ENCODE peak calls at places on chromosomes 4 and X, in four cellular contexts. One of them, this sample, is unnamed.

GRCh38 chr4:88792821-88793220 is 95.2 kb upstream of the NAP1L5 start:
- DNase-seq in WTC11: no peak
- DNase-seq in K562: no peak
- DNase-seq in GM12878: no peak
- DNase-seq in this sample: no peak

GRCh38 chr4:133136833-133137232 is 12.3 kb upstream of the PCDH10 start:
- DNase-seq in WTC11: no peak
- DNase-seq in K562: no peak
- DNase-seq in GM12878: no peak
- DNase-seq in this sample: no peak

GRCh38 chr4:10094841-10095240 is 21.8 kb downstream of the WDR1 start:
- DNase-seq in WTC11: no peak
- DNase-seq in K562: no peak
- DNase-seq in GM12878: no peak
- DNase-seq in this sample: no peak

GRCh38 chr4:174189392-174190029 is 94.0 kb downstream of the FBXO8 start:
- DNase-seq in WTC11: no peak
- DNase-seq in K562: no peak
- DNase-seq in GM12878: no peak
- DNase-seq in this sample: no peak

GRCh38 chr4:189143255-189143654 is 797.4 kb upstream of the FRG1 start:
- DNase-seq in WTC11: no peak
- DNase-seq in K562: no peak
- DNase-seq in GM12878: no peak
- DNase-seq in this sample: no peak

GRCh38 chr4:24394041-24394440 is 190.3 kb downstream of the DHX15 start:
- DNase-seq in WTC11: no peak
- DNase-seq in K562: no peak
- DNase-seq in GM12878: no peak
- DNase-seq in this sample: no peak

GRCh38 chr4:5638316-5638715 is 70.0 kb downstream of the EVC2 start:
- DNase-seq in WTC11: no peak
- DNase-seq in K562: no peak
- DNase-seq in GM12878: no peak
- DNase-seq in this sample: no peak

GRCh38 chrX:107672955-107673378 is 44.7 kb downstream of the PRPS1 start:
- DNase-seq in WTC11: peak
- DNase-seq in K562: peak
- DNase-seq in GM12878: no peak
- DNase-seq in this sample: peak

GRCh38 chr4:81622028-81622427 is 150.3 kb upstream of the RASGEF1B start:
- DNase-seq in WTC11: no peak
- DNase-seq in K562: no peak
- DNase-seq in GM12878: no peak
- DNase-seq in this sample: no peak

GRCh38 chr4:76607266-76607799 is 172.3 kb downstream of the SHROOM3 start:
- DNase-seq in WTC11: no peak
- DNase-seq in K562: no peak
- DNase-seq in GM12878: peak
- DNase-seq in this sample: no peak

GRCh38 chrX:13607356-13607995 is 38.1 kb downstream of the EGFL6 start:
- DNase-seq in WTC11: no peak
- DNase-seq in K562: no peak
- DNase-seq in GM12878: no peak
- DNase-seq in this sample: no peak

GRCh38 chrX:111376897-111377601 is 34.9 kb downstream of the DCX start:
- DNase-seq in WTC11: peak
- DNase-seq in K562: no peak
- DNase-seq in GM12878: no peak
- DNase-seq in this sample: no peak

GRCh38 chrX:24858004-24858746 is 157.6 kb downstream of the ARX start:
- DNase-seq in WTC11: no peak
- DNase-seq in K562: no peak
- DNase-seq in GM12878: no peak
- DNase-seq in this sample: no peak

GRCh38 chr4:114028071-114028470 is 48.6 kb upstream of the ARSJ start:
- DNase-seq in WTC11: no peak
- DNase-seq in K562: no peak
- DNase-seq in GM12878: no peak
- DNase-seq in this sample: no peak
- TF ChIP-seq USF1 in WTC11: no peak
- TF ChIP-seq USF1 in K562: no peak
- TF ChIP-seq USF1 in GM12878: no peak
- TF ChIP-seq USF1 in this sample: no peak

GRCh38 chr4:44368413-44369167 is 80.0 kb downstream of the KCTD8 start:
- DNase-seq in WTC11: no peak
- DNase-seq in K562: no peak
- DNase-seq in GM12878: no peak
- DNase-seq in this sample: no peak
- TF ChIP-seq USF1 in WTC11: no peak
- TF ChIP-seq USF1 in K562: no peak
- TF ChIP-seq USF1 in GM12878: no peak
- TF ChIP-seq USF1 in this sample: no peak

DNA sequence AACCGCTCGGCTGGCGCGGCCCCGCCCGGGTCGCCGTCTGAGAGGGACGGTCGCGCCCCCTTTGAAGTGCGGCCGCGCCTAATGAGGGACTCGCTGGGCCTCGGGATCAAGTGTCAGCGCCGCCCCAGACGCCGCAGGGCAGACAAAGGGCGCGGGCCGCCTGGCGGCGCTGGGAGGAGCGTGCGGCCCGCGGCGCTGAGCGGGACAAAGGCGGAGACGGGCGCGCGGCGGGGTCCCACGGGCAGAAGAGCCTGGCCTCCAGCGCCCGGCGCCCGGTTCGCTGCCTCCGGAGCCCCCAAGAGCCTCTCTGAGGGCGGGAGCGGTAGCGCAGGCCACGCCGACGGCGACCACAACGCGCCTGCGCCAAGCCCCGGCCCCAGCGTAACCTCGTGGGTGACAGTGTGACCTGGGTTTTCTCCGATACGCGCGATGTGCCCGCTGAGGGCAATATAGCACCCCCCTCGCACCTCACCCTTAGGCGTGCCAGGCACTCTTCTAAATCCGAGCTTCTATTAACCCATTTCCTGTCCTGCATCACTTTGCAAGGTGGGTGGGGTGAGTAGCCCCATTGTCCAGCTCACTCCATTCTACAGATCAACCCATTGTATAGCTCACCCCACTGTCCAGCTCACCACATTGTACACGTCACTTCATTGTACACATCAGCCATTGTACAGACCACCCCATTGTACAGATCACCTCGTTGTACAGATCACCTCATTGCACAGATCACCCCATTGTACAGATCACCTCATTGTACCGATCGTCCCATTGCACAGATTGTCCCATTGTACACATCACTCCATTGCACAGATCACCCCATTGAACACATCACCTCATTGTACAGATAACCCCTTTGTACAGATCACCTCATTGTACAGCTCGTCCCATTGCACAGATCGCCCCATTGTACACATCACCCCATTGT is 33.7 kb upstream of the STX18 start:
- DNase-seq in WTC11: peak
- DNase-seq in K562: peak
- DNase-seq in GM12878: peak
- DNase-seq in this sample: peak
- TF ChIP-seq USF1 in WTC11: no peak
- TF ChIP-seq USF1 in K562: no peak
- TF ChIP-seq USF1 in GM12878: no peak
- TF ChIP-seq USF1 in this sample: no peak

GRCh38 chrX:7147978-7148824 is at the start of gene PUDP:
- DNase-seq in WTC11: peak
- DNase-seq in K562: peak
- DNase-seq in GM12878: no peak
- DNase-seq in this sample: peak

GRCh38 chrX:7147431-7147977 is at the start of gene STS:
- DNase-seq in WTC11: peak
- DNase-seq in K562: no peak
- DNase-seq in GM12878: no peak
- DNase-seq in this sample: peak

GRCh38 chrX:7146703-7147430 is 645 bp upstream of the STS start:
- DNase-seq in WTC11: no peak
- DNase-seq in K562: peak
- DNase-seq in GM12878: no peak
- DNase-seq in this sample: no peak

GRCh38 chrX:7146026-7146702 is 1.3 kb upstream of the STS start:
- DNase-seq in WTC11: no peak
- DNase-seq in K562: no peak
- DNase-seq in GM12878: no peak
- DNase-seq in this sample: no peak

GRCh38 chrX:7149421-7149820 is 1.5 kb upstream of the PUDP start:
- DNase-seq in WTC11: no peak
- DNase-seq in K562: no peak
- DNase-seq in GM12878: no peak
- DNase-seq in this sample: no peak
- TF ChIP-seq USF1 in WTC11: no peak
- TF ChIP-seq USF1 in K562: no peak
- TF ChIP-seq USF1 in GM12878: no peak
- TF ChIP-seq USF1 in this sample: no peak

GRCh38 chr4:94714761-94715160 is 43.0 kb upstream of the BMPR1B start:
- DNase-seq in WTC11: no peak
- DNase-seq in K562: no peak
- DNase-seq in GM12878: no peak
- DNase-seq in this sample: no peak
- TF ChIP-seq USF1 in WTC11: no peak
- TF ChIP-seq USF1 in K562: no peak
- TF ChIP-seq USF1 in GM12878: no peak
- TF ChIP-seq USF1 in this sample: no peak

GRCh38 chrX:149272690-149273463 is 232.2 kb downstream of the IDS start:
- DNase-seq in WTC11: no peak
- DNase-seq in K562: no peak
- DNase-seq in GM12878: no peak
- DNase-seq in this sample: no peak

GRCh38 chrX:149275836-149276235 is 229.3 kb downstream of the IDS start:
- DNase-seq in WTC11: no peak
- DNase-seq in K562: no peak
- DNase-seq in GM12878: no peak
- DNase-seq in this sample: no peak

GRCh38 chrX:149280011-149280410 is 225.1 kb downstream of the IDS start:
- DNase-seq in WTC11: no peak
- DNase-seq in K562: no peak
- DNase-seq in GM12878: no peak
- DNase-seq in this sample: no peak

DNA sequence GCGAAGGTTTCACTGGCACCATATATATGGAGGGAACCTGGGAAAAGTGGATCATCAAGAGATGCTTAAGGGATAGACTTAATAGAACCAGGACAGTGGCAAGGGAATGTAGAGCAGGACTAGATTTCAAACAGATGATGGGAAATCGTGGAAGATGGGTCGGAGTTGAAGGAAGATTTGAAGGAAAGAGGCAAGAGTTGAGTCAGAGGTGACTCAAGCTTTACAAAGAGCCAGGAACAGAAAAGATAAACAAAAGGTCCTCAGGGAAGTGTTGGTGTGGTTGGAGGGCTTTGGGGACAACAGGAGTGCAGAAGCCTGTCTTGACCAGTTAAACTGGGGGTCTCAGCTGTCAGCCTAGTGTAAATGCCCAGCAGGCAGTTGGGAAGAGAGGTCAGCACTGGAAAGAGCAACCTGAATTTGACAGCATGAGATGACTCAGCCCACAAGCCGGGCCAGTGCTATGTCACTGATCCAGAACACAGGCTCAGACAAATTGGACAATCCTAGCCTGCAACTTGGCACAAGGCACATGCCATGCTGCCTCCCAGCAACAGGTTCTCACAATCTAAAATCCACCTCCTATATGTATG is 230.5 kb downstream of the IDS start:
- DNase-seq in WTC11: no peak
- DNase-seq in K562: no peak
- DNase-seq in GM12878: no peak
- DNase-seq in this sample: no peak
- TF ChIP-seq USF1 in WTC11: no peak
- TF ChIP-seq USF1 in K562: no peak
- TF ChIP-seq USF1 in GM12878: no peak
- TF ChIP-seq USF1 in this sample: no peak

This sample was measured in SK-N-SH.